ENCODE peak calls at places on chromosomes 3 and 15, in six cellular contexts. Q is AG09319, T is sigmoid colon, G is B cell, Z is suprapubic skin, B is endothelial cell. O is an unnamed sample.

GRCh38 chr3:13683288-13683687 is 134.4 kb downstream of the FBLN2 start:
- DNase-seq in Q (no peak), T (no peak), G (no peak), Z (no peak), B (no peak), O (no peak)

GRCh38 chr3:141798455-141798854 is 35.2 kb downstream of the GRK7 start:
- DNase-seq in Q (no peak), T (peak), G (no peak), Z (no peak), B (no peak), O (no peak)

GRCh38 chr3:115913069-115913686 is 289.9 kb downstream of the GAP43 start:
- DNase-seq in Q (no peak), T (no peak), G (no peak), Z (no peak), B (no peak), O (no peak)

GRCh38 chr3:13749063-13749764 is 130.7 kb downstream of the WNT7A start:
- DNase-seq in Q (no peak), T (no peak), G (no peak), Z (no peak), B (no peak), O (no peak)

GRCh38 chr3:47877288-47877687 is 74.3 kb downstream of the DHX30 start:
- DNase-seq in Q (no peak), T (no peak), G (no peak), Z (no peak), B (no peak), O (no peak)

GRCh38 chr15:64314456-64314855 is 41.5 kb downstream of the CSNK1G1 start:
- DNase-seq in Q (no peak), T (no peak), G (no peak), Z (no peak), B (no peak), O (no peak)

GRCh38 chr15:65088643-65089021 is 12.1 kb downstream of the KBTBD13 start:
- DNase-seq in Q (no peak), T (no peak), G (no peak), Z (no peak), B (no peak), O (no peak)

GRCh38 chr3:151318313-151318712 is 1.7 kb upstream of the GPR87 start:
- DNase-seq in Q (no peak), T (no peak), G (no peak), Z (no peak), B (no peak), O (no peak)

GRCh38 chr3:15512173-15512572 is 9.3 kb downstream of the COLQ start:
- DNase-seq in Q (no peak), T (peak), G (no peak), Z (no peak), B (no peak), O (no peak)

GRCh38 chr3:126737527-126737926 is 33.5 kb downstream of the CHCHD6 start:
- DNase-seq in Q (no peak), T (no peak), G (no peak), Z (no peak), B (no peak), O (no peak)
- TF ChIP-seq CTCF in Q (no peak), T (no peak), G (no peak), Z (no peak), B (peak), O (no peak)

GRCh38 chr15:69723404-69724097 is 270.9 kb downstream of the RPLP1 start:
- DNase-seq in Q (no peak), T (peak), G (no peak), Z (no peak), B (no peak), O (no peak)
- TF ChIP-seq CTCF in Q (no peak), T (no peak), G (no peak), Z (no peak), B (no peak), O (peak)

DNA sequence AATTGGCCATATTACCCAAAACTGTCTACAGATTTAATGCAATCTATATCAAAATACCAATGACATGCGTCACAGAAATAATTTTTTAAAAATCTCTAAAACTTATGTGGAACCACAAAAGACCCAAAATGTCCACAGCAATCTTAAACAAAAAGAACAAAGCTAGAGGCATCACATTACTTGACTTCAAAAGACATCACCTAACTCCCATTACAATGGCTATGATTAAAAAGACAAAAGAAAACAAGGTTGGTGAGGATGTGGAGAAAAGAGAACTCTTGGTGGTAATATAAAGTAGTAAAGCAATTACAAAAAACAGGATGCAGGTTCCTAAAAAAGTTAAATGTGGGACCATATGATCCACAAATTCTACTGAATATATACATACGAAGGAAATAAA is 187.6 kb upstream of the CNTN6 start:
- DNase-seq in Q (no peak), T (no peak), G (no peak), Z (no peak), B (no peak), O (no peak)
- TF ChIP-seq CTCF in Q (no peak), T (no peak), G (no peak), Z (no peak), B (no peak), O (no peak)

DNA sequence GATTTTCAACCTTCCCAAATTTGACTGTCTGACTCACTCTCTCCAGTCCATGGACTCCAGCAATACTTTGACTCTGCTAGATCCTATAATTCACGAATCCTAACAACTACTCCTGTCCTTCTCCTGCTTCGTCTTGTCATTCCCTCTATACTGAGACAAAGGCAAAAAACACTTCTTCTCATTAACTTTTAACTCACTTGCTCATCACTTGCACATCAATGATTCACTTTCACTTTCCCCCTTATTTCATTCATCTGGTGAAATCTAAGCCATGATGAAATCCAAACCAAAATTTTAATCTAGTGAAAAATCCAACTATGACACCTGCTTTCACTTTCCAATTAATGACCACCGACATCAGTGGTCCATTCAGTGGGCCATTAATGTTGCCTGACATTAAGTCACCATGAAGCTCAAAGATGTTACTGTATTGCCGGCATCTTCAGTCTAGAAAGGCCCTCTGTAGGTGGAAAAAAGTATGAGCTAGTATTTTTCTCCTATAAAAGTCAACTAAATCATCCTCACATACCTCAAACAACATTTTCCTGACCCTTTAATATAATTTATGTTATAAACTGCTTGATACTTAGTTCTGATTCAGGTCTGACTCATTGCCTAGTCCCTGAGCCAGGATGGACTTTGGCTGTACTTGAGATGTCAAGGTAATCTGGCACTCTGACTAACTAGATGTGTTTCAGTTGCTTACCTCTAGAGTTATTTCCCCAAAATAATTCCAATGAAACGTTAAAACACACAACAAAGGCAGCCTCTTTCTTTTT is 158.6 kb downstream of the CNTN6 start:
- DNase-seq in Q (no peak), T (no peak), G (no peak), Z (no peak), B (no peak), O (no peak)
- TF ChIP-seq CTCF in Q (no peak), T (no peak), G (no peak), Z (no peak), B (no peak), O (no peak)

O was measured in nephron progenitor cell.